ENCODE peak calls at places on chromosomes 4 and X, in six cellular contexts. Z is A549, B is upper lobe of left lung, O is HepG2, H is GM12878, Q is K562. K is an unnamed sample.

GRCh38 chr4:99960648-99961047 is 10.6 kb upstream of the H2AZ1 start:
- ATAC-seq in B (no peak), H (no peak), Z (no peak), O (no peak), Q (no peak), K (no peak)

GRCh38 chr4:87118826-87119225 is 101.6 kb downstream of the KLHL8 start:
- ATAC-seq in B (no peak), Z (peak; percentile 74), H (peak; percentile 73), Q (peak; percentile 94), O (no peak), K (no peak)

GRCh38 chrX:39904816-39905474 is 192.8 kb downstream of the BCOR start:
- ATAC-seq in O (no peak), Q (no peak), H (no peak), B (no peak), Z (no peak), K (no peak)

GRCh38 chr4:56977321-56978012 is at the start of gene NOA1:
- ATAC-seq in Z (peak; percentile 88), H (peak; percentile 87), B (peak; percentile 94), O (peak; percentile 81), Q (peak; percentile 78), K (peak; percentile 94)

GRCh38 chrX:12956704-12957541 is 18.0 kb upstream of the TMSB4X start:
- ATAC-seq in Q (peak; percentile 86), B (peak; percentile 69), O (no peak), Z (peak; percentile 85), H (peak; percentile 76), K (no peak)

GRCh38 chrX:153342762-153343558 is 9.0 kb downstream of the ZNF275 start:
- ATAC-seq in O (no peak), B (no peak), Z (no peak), H (no peak), Q (no peak), K (no peak)

GRCh38 chr4:155972098-155972497 is 18.4 kb upstream of the CTSO start:
- ATAC-seq in H (peak; percentile 76), O (peak; percentile 62), B (no peak), Z (peak; percentile 75), Q (no peak), K (no peak)

GRCh38 chrX:20267924-20268701 is 1.4 kb upstream of the RPS6KA3 start:
- ATAC-seq in Q (no peak), O (no peak), Z (no peak), H (no peak), B (peak; percentile 68), K (no peak)

GRCh38 chrX:58025979-58026378 is 115.7 kb upstream of the ZXDA start:
- ATAC-seq in B (no peak), O (peak; percentile 60), H (peak; percentile 69), Z (peak; percentile 65), Q (no peak), K (no peak)

GRCh38 chr4:178165909-178166308 is 723.7 kb upstream of the AGA start:
- ATAC-seq in O (no peak), Z (no peak), H (no peak), B (no peak), Q (no peak), K (no peak)

GRCh38 chrX:2703991-2704369 is 12.9 kb downstream of the CD99 start:
- ATAC-seq in O (no peak), Z (no peak), Q (no peak), B (peak; percentile 67), H (no peak), K (peak; percentile 57)

GRCh38 chrX:51144828-51145442 is 187.7 kb upstream of the NUDT10 start:
- ATAC-seq in B (peak; percentile 74), Q (peak; percentile 90), H (peak; percentile 92), O (peak; percentile 82), Z (peak; percentile 86), K (no peak)

GRCh38 chr4:9758641-9759317 is 22.7 kb upstream of the DRD5 start:
- ATAC-seq in H (no peak), Q (no peak), B (peak; percentile 30), O (no peak), Z (no peak), K (no peak)

GRCh38 chrX:136880003-136880451 is 498 bp downstream of the RBMX start:
- ATAC-seq in Z (peak; percentile 68), B (peak; percentile 52), Q (peak; percentile 18), O (peak; percentile 59), H (peak; percentile 54), K (peak; percentile 29)

GRCh38 chr4:10741961-10742699 is 57.6 kb upstream of the CLNK start:
- ATAC-seq in H (peak; percentile 56), B (no peak), O (no peak), Z (no peak), Q (no peak), K (no peak)

GRCh38 chrX:133350751-133351150 is 64.5 kb downstream of the GPC4 start:
- ATAC-seq in B (no peak), Z (no peak), O (no peak), H (no peak), Q (no peak), K (no peak)

GRCh38 chr4:78693777-78694456 is 82.2 kb upstream of the BMP2K start:
- ATAC-seq in B (no peak), O (no peak), Z (no peak), Q (peak; percentile 21), H (no peak), K (no peak)

GRCh38 chr4:147056951-147057630 is 111.4 kb upstream of the TTC29 start:
- ATAC-seq in Z (no peak), H (peak; percentile 52), B (no peak), O (peak; percentile 63), Q (peak; percentile 32), K (no peak)

GRCh38 chr4:39308576-39308975 is 57.6 kb downstream of the RFC1 start:
- ATAC-seq in Q (no peak), O (no peak), Z (no peak), H (no peak), B (no peak), K (peak; percentile 70)

GRCh38 chr4:99759346-99759984 is 57.2 kb upstream of the DAPP1 start:
- ATAC-seq in Z (no peak), Q (no peak), H (no peak), B (no peak), O (no peak), K (no peak)

GRCh38 chr4:5851637-5852036 is 41.2 kb downstream of the CRMP1 start:
- ATAC-seq in Q (no peak), Z (no peak), O (no peak), H (no peak), B (no peak), K (no peak)

GRCh38 chr4:150280081-150280950 is 202.1 kb downstream of the DCLK2 start:
- ATAC-seq in Z (peak; percentile 51), O (no peak), Q (no peak), B (no peak), H (no peak), K (peak; percentile 53)

GRCh38 chr4:149522031-149522430 is 293.6 kb downstream of the IQCM start:
- ATAC-seq in O (no peak), Q (no peak), B (no peak), Z (no peak), H (no peak), K (no peak)

GRCh38 chr4:54575919-54576318 is 81.8 kb upstream of the KIT start:
- ATAC-seq in Z (no peak), H (no peak), Q (no peak), B (no peak), O (no peak), K (no peak)

GRCh38 chr4:159855731-159856130 is 752.9 kb downstream of the RAPGEF2 start:
- ATAC-seq in H (no peak), Q (no peak), Z (no peak), B (no peak), O (no peak), K (no peak)

GRCh38 chrX:82648062-82648461 is 860.0 kb upstream of the POU3F4 start:
- ATAC-seq in B (no peak), O (no peak), Q (no peak), Z (no peak), H (no peak), K (no peak)
- TF ChIP-seq CTCF in B (no peak), O (no peak), Q (no peak), Z (peak; percentile 13), H (no peak), K (no peak)

DNA sequence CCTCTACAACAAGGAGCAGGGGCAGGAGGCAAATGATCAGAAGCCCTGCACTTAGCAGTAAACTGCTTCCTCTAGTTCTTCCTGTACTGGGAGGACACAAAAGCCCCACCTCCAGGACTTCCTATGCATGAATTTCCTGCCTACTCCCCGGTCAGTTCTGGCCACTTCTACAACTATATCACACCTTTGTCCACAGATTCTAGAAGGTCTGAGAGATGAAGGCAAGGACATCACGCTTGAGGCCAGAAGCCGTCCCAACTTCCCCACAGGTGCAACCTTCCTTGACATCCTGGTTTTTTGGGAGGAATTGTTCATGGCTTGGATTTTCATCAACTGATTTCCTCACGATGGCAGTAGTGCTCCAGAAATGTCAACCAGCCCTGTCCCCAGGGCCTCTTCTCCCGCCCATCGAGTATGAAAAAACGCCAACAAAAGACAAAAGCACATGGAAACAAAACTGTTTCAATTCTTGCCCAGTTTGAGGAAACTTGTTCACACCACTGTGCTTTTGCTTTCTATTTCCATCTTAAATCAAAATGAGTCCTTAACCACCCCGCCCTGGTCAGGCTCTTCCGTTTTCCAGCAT is 206.5 kb upstream of the STK26 start:
- ATAC-seq in Q (no peak), B (peak; percentile 89), H (peak; percentile 66), Z (peak; percentile 71), O (no peak), K (peak; percentile 90)
- TF ChIP-seq EP300 in Q (no peak), B (peak; percentile 17), H (peak; percentile 15), Z (no peak), O (no peak), K (no peak)

DNA sequence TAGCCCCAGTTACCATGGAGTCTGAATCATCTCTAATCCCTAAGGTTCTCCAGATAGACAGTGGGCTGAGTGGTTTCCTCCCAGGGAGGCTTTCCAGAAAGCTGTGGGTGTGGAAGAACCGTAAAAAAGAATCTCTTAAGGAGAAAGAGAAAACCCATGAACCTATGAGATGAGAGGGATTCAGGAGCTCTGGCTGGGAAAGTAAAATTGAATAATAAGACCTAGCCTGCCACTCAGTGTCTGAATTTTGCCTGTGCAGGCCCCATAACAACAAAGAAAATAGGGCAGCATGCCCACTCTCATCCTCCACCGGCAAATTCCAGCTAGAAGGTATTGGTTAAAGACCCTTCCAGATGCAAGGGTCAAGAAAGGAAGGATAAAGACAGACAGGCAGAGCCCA is 16.9 kb downstream of the AWAT2 start:
- ATAC-seq in H (no peak), B (no peak), Q (no peak), Z (no peak), O (no peak), K (no peak)
- TF ChIP-seq POLR2A in H (no peak), B (no peak), Q (no peak), Z (no peak), O (no peak), K (no peak)

DNA sequence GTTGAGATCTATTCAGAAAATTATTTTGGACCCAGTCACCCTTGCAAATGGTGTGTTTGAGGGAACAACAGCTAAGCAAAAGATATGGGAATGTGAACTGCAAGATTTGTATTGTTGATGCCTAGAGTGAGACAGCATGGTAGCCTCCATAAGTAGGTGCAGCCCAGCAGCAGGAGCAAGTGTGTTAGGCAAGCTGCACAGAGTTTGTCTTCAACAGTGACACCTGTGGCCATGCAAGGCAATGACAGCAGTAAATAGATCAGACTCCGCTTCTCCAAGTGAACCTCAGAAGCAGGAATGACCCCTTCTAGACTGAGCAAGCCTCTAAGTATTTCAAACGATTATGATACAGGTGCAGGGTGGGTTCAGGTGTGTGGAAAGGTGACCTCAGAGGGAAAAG is 133.4 kb upstream of the MSX1 start:
- ATAC-seq in Z (no peak), Q (peak; percentile 39), B (no peak), O (no peak), H (no peak), K (no peak)
- TF ChIP-seq CTCF in Z (no peak), Q (peak; percentile 55), B (no peak), O (no peak), H (peak; percentile 38), K (no peak)

GRCh38 chrX:28651186-28651585 is 63.9 kb downstream of the IL1RAPL1 start:
- ATAC-seq in B (no peak), O (no peak), Z (no peak), Q (no peak), H (no peak), K (no peak)
- TF ChIP-seq EP300 in B (no peak), O (no peak), Z (no peak), Q (no peak), H (no peak), K (no peak)

K was measured in gastroesophageal sphincter.